ENCODE peak calls at places on chromosomes 11 and 22, in eight cellular contexts. One of them, this sample, is unnamed.

GRCh38 chr11:14657841-14658240 is 14.2 kb downstream of the PDE3B start:
- DNase-seq in pancreas: no peak
- DNase-seq in spleen: no peak
- DNase-seq in adrenal gland: no peak
- DNase-seq in right cardiac atrium: no peak
- DNase-seq in dorsolateral prefrontal cortex: no peak
- DNase-seq in lower leg skin: no peak
- DNase-seq in colonic mucosa: no peak
- DNase-seq in this sample: no peak

GRCh38 chr11:78684377-78684776 is 109.7 kb upstream of the NARS2 start:
- DNase-seq in pancreas: no peak
- DNase-seq in spleen: no peak
- DNase-seq in adrenal gland: no peak
- DNase-seq in right cardiac atrium: no peak
- DNase-seq in dorsolateral prefrontal cortex: no peak
- DNase-seq in lower leg skin: no peak
- DNase-seq in colonic mucosa: no peak
- DNase-seq in this sample: no peak

GRCh38 chr11:117595440-117595839 is 201.6 kb downstream of the DSCAML1 start:
- DNase-seq in pancreas: no peak
- DNase-seq in spleen: no peak
- DNase-seq in adrenal gland: no peak
- DNase-seq in right cardiac atrium: no peak
- DNase-seq in dorsolateral prefrontal cortex: peak; percentile 32
- DNase-seq in lower leg skin: no peak
- DNase-seq in colonic mucosa: no peak
- DNase-seq in this sample: no peak

GRCh38 chr11:128174465-128175101 is 412.8 kb downstream of the ETS1 start:
- DNase-seq in pancreas: no peak
- DNase-seq in spleen: no peak
- DNase-seq in adrenal gland: no peak
- DNase-seq in right cardiac atrium: no peak
- DNase-seq in dorsolateral prefrontal cortex: no peak
- DNase-seq in lower leg skin: no peak
- DNase-seq in colonic mucosa: no peak
- DNase-seq in this sample: no peak

GRCh38 chr11:118892964-118893363 is 9.3 kb downstream of the CXCR5 start:
- DNase-seq in pancreas: no peak
- DNase-seq in spleen: peak; percentile 77
- DNase-seq in adrenal gland: no peak
- DNase-seq in right cardiac atrium: peak; percentile 25
- DNase-seq in dorsolateral prefrontal cortex: no peak
- DNase-seq in lower leg skin: no peak
- DNase-seq in colonic mucosa: no peak
- DNase-seq in this sample: no peak

GRCh38 chr11:69718147-69718546 is 14.3 kb upstream of the FGF19 start:
- DNase-seq in pancreas: no peak
- DNase-seq in spleen: no peak
- DNase-seq in adrenal gland: no peak
- DNase-seq in right cardiac atrium: no peak
- DNase-seq in dorsolateral prefrontal cortex: no peak
- DNase-seq in lower leg skin: no peak
- DNase-seq in colonic mucosa: no peak
- DNase-seq in this sample: peak; percentile 47

GRCh38 chr11:9574556-9574805 is 1.0 kb downstream of the WEE1 start:
- DNase-seq in pancreas: peak; percentile 74
- DNase-seq in spleen: peak; percentile 88
- DNase-seq in adrenal gland: no peak
- DNase-seq in right cardiac atrium: peak; percentile 81
- DNase-seq in dorsolateral prefrontal cortex: no peak
- DNase-seq in lower leg skin: peak; percentile 89
- DNase-seq in colonic mucosa: no peak
- DNase-seq in this sample: no peak

GRCh38 chr22:38080468-38080846 is 3.5 kb downstream of the SLC16A8 start:
- DNase-seq in pancreas: no peak
- DNase-seq in spleen: no peak
- DNase-seq in adrenal gland: no peak
- DNase-seq in right cardiac atrium: peak; percentile 42
- DNase-seq in dorsolateral prefrontal cortex: no peak
- DNase-seq in lower leg skin: no peak
- DNase-seq in colonic mucosa: no peak
- DNase-seq in this sample: no peak

GRCh38 chr11:65425971-65426838 is 3.6 kb downstream of the NEAT1 start:
- DNase-seq in pancreas: no peak
- DNase-seq in spleen: no peak
- DNase-seq in adrenal gland: peak; percentile 54
- DNase-seq in right cardiac atrium: no peak
- DNase-seq in dorsolateral prefrontal cortex: peak; percentile 24
- DNase-seq in lower leg skin: no peak
- DNase-seq in colonic mucosa: no peak
- DNase-seq in this sample: peak; percentile 97

GRCh38 chr11:96095884-96096301 is 172.0 kb upstream of the MTMR2 start:
- DNase-seq in pancreas: no peak
- DNase-seq in spleen: no peak
- DNase-seq in adrenal gland: no peak
- DNase-seq in right cardiac atrium: no peak
- DNase-seq in dorsolateral prefrontal cortex: no peak
- DNase-seq in lower leg skin: no peak
- DNase-seq in colonic mucosa: peak; percentile 53
- DNase-seq in this sample: peak; percentile 63

GRCh38 chr11:115919341-115920086 is 415.3 kb upstream of the CADM1 start:
- DNase-seq in pancreas: no peak
- DNase-seq in spleen: no peak
- DNase-seq in adrenal gland: no peak
- DNase-seq in right cardiac atrium: no peak
- DNase-seq in dorsolateral prefrontal cortex: no peak
- DNase-seq in lower leg skin: no peak
- DNase-seq in colonic mucosa: no peak
- DNase-seq in this sample: no peak

GRCh38 chr22:35611891-35612576 is 5.1 kb downstream of the MB start:
- DNase-seq in pancreas: no peak
- DNase-seq in spleen: no peak
- DNase-seq in adrenal gland: no peak
- DNase-seq in right cardiac atrium: no peak
- DNase-seq in dorsolateral prefrontal cortex: no peak
- DNase-seq in lower leg skin: no peak
- DNase-seq in colonic mucosa: peak; percentile 51
- DNase-seq in this sample: peak; percentile 92

GRCh38 chr11:132168326-132168725 is 797.9 kb downstream of the NTM start:
- DNase-seq in pancreas: no peak
- DNase-seq in spleen: no peak
- DNase-seq in adrenal gland: no peak
- DNase-seq in right cardiac atrium: no peak
- DNase-seq in dorsolateral prefrontal cortex: no peak
- DNase-seq in lower leg skin: no peak
- DNase-seq in colonic mucosa: no peak
- DNase-seq in this sample: no peak

GRCh38 chr11:57499413-57499982 is 16.0 kb downstream of the SLC43A1 start:
- DNase-seq in pancreas: peak; percentile 98
- DNase-seq in spleen: peak; percentile 95
- DNase-seq in adrenal gland: peak; percentile 97
- DNase-seq in right cardiac atrium: peak; percentile 100
- DNase-seq in dorsolateral prefrontal cortex: peak; percentile 92
- DNase-seq in lower leg skin: peak; percentile 99
- DNase-seq in colonic mucosa: peak; percentile 97
- DNase-seq in this sample: peak; percentile 78

GRCh38 chr11:16632295-16633200 is 105.9 kb upstream of the C11orf58 start:
- DNase-seq in pancreas: no peak
- DNase-seq in spleen: no peak
- DNase-seq in adrenal gland: no peak
- DNase-seq in right cardiac atrium: no peak
- DNase-seq in dorsolateral prefrontal cortex: no peak
- DNase-seq in lower leg skin: no peak
- DNase-seq in colonic mucosa: no peak
- DNase-seq in this sample: peak; percentile 73

GRCh38 chr11:35953081-35953480 is 9.2 kb downstream of the LDLRAD3 start:
- DNase-seq in pancreas: no peak
- DNase-seq in spleen: no peak
- DNase-seq in adrenal gland: peak; percentile 91
- DNase-seq in right cardiac atrium: peak; percentile 69
- DNase-seq in dorsolateral prefrontal cortex: peak; percentile 48
- DNase-seq in lower leg skin: peak; percentile 86
- DNase-seq in colonic mucosa: no peak
- DNase-seq in this sample: no peak

GRCh38 chr22:32748509-32748908 is 53.0 kb upstream of the TIMP3 start:
- DNase-seq in pancreas: no peak
- DNase-seq in spleen: no peak
- DNase-seq in adrenal gland: no peak
- DNase-seq in right cardiac atrium: no peak
- DNase-seq in dorsolateral prefrontal cortex: no peak
- DNase-seq in lower leg skin: peak; percentile 54
- DNase-seq in colonic mucosa: no peak
- DNase-seq in this sample: peak; percentile 21

GRCh38 chr11:35730254-35730653 is 67.7 kb downstream of the TRIM44 start:
- DNase-seq in pancreas: no peak
- DNase-seq in spleen: no peak
- DNase-seq in adrenal gland: no peak
- DNase-seq in right cardiac atrium: no peak
- DNase-seq in dorsolateral prefrontal cortex: no peak
- DNase-seq in lower leg skin: no peak
- DNase-seq in colonic mucosa: no peak
- DNase-seq in this sample: no peak

GRCh38 chr11:69949327-69949726 is 128.8 kb upstream of the ANO1 start:
- DNase-seq in pancreas: no peak
- DNase-seq in spleen: peak; percentile 27
- DNase-seq in adrenal gland: no peak
- DNase-seq in right cardiac atrium: no peak
- DNase-seq in dorsolateral prefrontal cortex: no peak
- DNase-seq in lower leg skin: no peak
- DNase-seq in colonic mucosa: no peak
- DNase-seq in this sample: peak; percentile 96

GRCh38 chr11:103863497-103863896 is 172.9 kb upstream of the DDI1 start:
- DNase-seq in pancreas: no peak
- DNase-seq in spleen: no peak
- DNase-seq in adrenal gland: no peak
- DNase-seq in right cardiac atrium: no peak
- DNase-seq in dorsolateral prefrontal cortex: no peak
- DNase-seq in lower leg skin: no peak
- DNase-seq in colonic mucosa: no peak
- DNase-seq in this sample: no peak

GRCh38 chr11:12150831-12151382 is 40.5 kb downstream of the MICAL2 start:
- DNase-seq in pancreas: no peak
- DNase-seq in spleen: peak; percentile 15
- DNase-seq in adrenal gland: no peak
- DNase-seq in right cardiac atrium: no peak
- DNase-seq in dorsolateral prefrontal cortex: no peak
- DNase-seq in lower leg skin: no peak
- DNase-seq in colonic mucosa: no peak
- DNase-seq in this sample: no peak

GRCh38 chr22:28799125-28799833 is 1.1 kb downstream of the XBP1 start:
- DNase-seq in pancreas: no peak
- DNase-seq in spleen: no peak
- DNase-seq in adrenal gland: peak; percentile 86
- DNase-seq in right cardiac atrium: no peak
- DNase-seq in dorsolateral prefrontal cortex: no peak
- DNase-seq in lower leg skin: peak; percentile 90
- DNase-seq in colonic mucosa: peak; percentile 62
- DNase-seq in this sample: peak; percentile 80

GRCh38 chr22:28795932-28796856 is 4.2 kb downstream of the XBP1 start:
- DNase-seq in pancreas: no peak
- DNase-seq in spleen: no peak
- DNase-seq in adrenal gland: peak; percentile 34
- DNase-seq in right cardiac atrium: no peak
- DNase-seq in dorsolateral prefrontal cortex: no peak
- DNase-seq in lower leg skin: no peak
- DNase-seq in colonic mucosa: no peak
- DNase-seq in this sample: no peak

GRCh38 chr22:28799834-28800307 is 498 bp downstream of the XBP1 start:
- DNase-seq in pancreas: peak; percentile 90
- DNase-seq in spleen: peak; percentile 92
- DNase-seq in adrenal gland: peak; percentile 86
- DNase-seq in right cardiac atrium: peak; percentile 92
- DNase-seq in dorsolateral prefrontal cortex: peak; percentile 47
- DNase-seq in lower leg skin: peak; percentile 94
- DNase-seq in colonic mucosa: peak; percentile 70
- DNase-seq in this sample: no peak

GRCh38 chr22:28800308-28801041 is at the start of gene XBP1:
- DNase-seq in pancreas: peak; percentile 98
- DNase-seq in spleen: peak; percentile 96
- DNase-seq in adrenal gland: peak; percentile 97
- DNase-seq in right cardiac atrium: peak; percentile 97
- DNase-seq in dorsolateral prefrontal cortex: peak; percentile 95
- DNase-seq in lower leg skin: peak; percentile 99
- DNase-seq in colonic mucosa: peak; percentile 95
- DNase-seq in this sample: peak; percentile 85

DNA sequence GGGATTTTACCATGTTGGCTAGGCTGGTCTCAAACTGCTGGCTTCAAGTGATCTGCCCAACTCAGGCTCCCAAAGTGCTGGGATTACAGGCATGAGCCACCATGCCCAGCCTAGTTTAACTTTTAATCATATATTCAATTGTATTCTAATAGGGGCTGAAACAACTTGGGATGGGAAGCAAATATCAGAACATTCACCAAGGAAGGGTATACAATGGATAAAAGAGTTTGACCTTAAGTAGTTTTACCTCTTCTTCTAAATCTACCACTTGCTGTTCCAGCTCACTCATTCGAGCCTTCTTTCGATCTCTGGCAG is 1.6 kb downstream of the XBP1 start:
- DNase-seq in pancreas: no peak
- DNase-seq in spleen: no peak
- DNase-seq in adrenal gland: peak; percentile 49
- DNase-seq in right cardiac atrium: no peak
- DNase-seq in dorsolateral prefrontal cortex: no peak
- DNase-seq in lower leg skin: no peak
- DNase-seq in colonic mucosa: no peak
- DNase-seq in this sample: no peak
- H3K4me3 ChIP-seq in pancreas: peak overlapping the region; percentile 82
- H3K4me3 ChIP-seq in spleen: peak overlapping the region; percentile 89
- H3K4me3 ChIP-seq in adrenal gland: no peak overlapping the region
- H3K4me3 ChIP-seq in right cardiac atrium: peak overlapping the region; percentile 82
- H3K4me3 ChIP-seq in dorsolateral prefrontal cortex: peak overlapping the region; percentile 90
- H3K4me3 ChIP-seq in lower leg skin: no peak overlapping the region
- H3K4me3 ChIP-seq in colonic mucosa: peak overlapping the region; percentile 81
- H3K4me3 ChIP-seq in this sample: peak overlapping the region; percentile 99

GRCh38 chr11:125264091-125265022 is 99.8 kb downstream of the PKNOX2 start:
- DNase-seq in pancreas: no peak
- DNase-seq in spleen: no peak
- DNase-seq in adrenal gland: no peak
- DNase-seq in right cardiac atrium: no peak
- DNase-seq in dorsolateral prefrontal cortex: no peak
- DNase-seq in lower leg skin: no peak
- DNase-seq in colonic mucosa: no peak
- DNase-seq in this sample: no peak
- H3K4me3 ChIP-seq in pancreas: no peak overlapping the region
- H3K4me3 ChIP-seq in spleen: no peak overlapping the region
- H3K4me3 ChIP-seq in adrenal gland: no peak overlapping the region
- H3K4me3 ChIP-seq in right cardiac atrium: no peak overlapping the region
- H3K4me3 ChIP-seq in dorsolateral prefrontal cortex: no peak overlapping the region
- H3K4me3 ChIP-seq in lower leg skin: no peak overlapping the region
- H3K4me3 ChIP-seq in colonic mucosa: no peak overlapping the region
- H3K4me3 ChIP-seq in this sample: no peak overlapping the region

GRCh38 chr22:23218053-23218866 is 38.0 kb downstream of the BCR start:
- DNase-seq in pancreas: no peak
- DNase-seq in spleen: peak; percentile 75
- DNase-seq in adrenal gland: no peak
- DNase-seq in right cardiac atrium: peak; percentile 56
- DNase-seq in dorsolateral prefrontal cortex: no peak
- DNase-seq in lower leg skin: no peak
- DNase-seq in colonic mucosa: no peak
- DNase-seq in this sample: no peak
- H3K4me3 ChIP-seq in pancreas: no peak overlapping the region
- H3K4me3 ChIP-seq in spleen: no peak overlapping the region
- H3K4me3 ChIP-seq in adrenal gland: no peak overlapping the region
- H3K4me3 ChIP-seq in right cardiac atrium: no peak overlapping the region
- H3K4me3 ChIP-seq in dorsolateral prefrontal cortex: no peak overlapping the region
- H3K4me3 ChIP-seq in lower leg skin: no peak overlapping the region
- H3K4me3 ChIP-seq in colonic mucosa: no peak overlapping the region
- H3K4me3 ChIP-seq in this sample: no peak overlapping the region

GRCh38 chr11:93570759-93571413 is 27.7 kb upstream of the SMCO4 start:
- DNase-seq in pancreas: no peak
- DNase-seq in spleen: no peak
- DNase-seq in adrenal gland: peak; percentile 87
- DNase-seq in right cardiac atrium: no peak
- DNase-seq in dorsolateral prefrontal cortex: no peak
- DNase-seq in lower leg skin: no peak
- DNase-seq in colonic mucosa: peak; percentile 65
- DNase-seq in this sample: peak; percentile 62
- H3K4me3 ChIP-seq in pancreas: no peak overlapping the region
- H3K4me3 ChIP-seq in spleen: no peak overlapping the region
- H3K4me3 ChIP-seq in adrenal gland: no peak overlapping the region
- H3K4me3 ChIP-seq in right cardiac atrium: no peak overlapping the region
- H3K4me3 ChIP-seq in dorsolateral prefrontal cortex: no peak overlapping the region
- H3K4me3 ChIP-seq in lower leg skin: no peak overlapping the region
- H3K4me3 ChIP-seq in colonic mucosa: no peak overlapping the region
- H3K4me3 ChIP-seq in this sample: no peak overlapping the region

This sample was measured in PC-9.